ENCODE peak calls at places on chromosomes 6 and 20, in ten cellular contexts. One of them, this sample, is unnamed.

GRCh38 chr20:37308098-37309050 is 18.9 kb downstream of the MANBAL start:
- DNase-seq in vagina: no peak
- DNase-seq in mammary epithelial cell: peak
- DNase-seq in neural progenitor cell: no peak
- DNase-seq in naive thymus-derived CD4-positive, alpha-beta T cell: no peak
- DNase-seq in right atrium auricular region: no peak
- DNase-seq in hepatocyte: peak
- DNase-seq in right cardiac atrium: peak
- DNase-seq in H9: no peak
- DNase-seq in prostate gland: no peak
- DNase-seq in this sample: no peak

GRCh38 chr20:17868700-17869231 is 99.8 kb downstream of the SNX5 start:
- DNase-seq in naive thymus-derived CD4-positive, alpha-beta T cell: no peak
- DNase-seq in mammary epithelial cell: no peak
- DNase-seq in neural progenitor cell: no peak
- DNase-seq in vagina: no peak
- DNase-seq in hepatocyte: no peak
- DNase-seq in right atrium auricular region: no peak
- DNase-seq in H9: no peak
- DNase-seq in right cardiac atrium: no peak
- DNase-seq in prostate gland: no peak
- DNase-seq in this sample: no peak

GRCh38 chr6:41286544-41287346 is at the start of gene TREM1:
- DNase-seq in naive thymus-derived CD4-positive, alpha-beta T cell: no peak
- DNase-seq in mammary epithelial cell: peak
- DNase-seq in neural progenitor cell: no peak
- DNase-seq in H9: no peak
- DNase-seq in vagina: no peak
- DNase-seq in hepatocyte: peak
- DNase-seq in right atrium auricular region: peak
- DNase-seq in prostate gland: no peak
- DNase-seq in right cardiac atrium: peak
- DNase-seq in this sample: peak

GRCh38 chr6:163328411-163328810 is 86.1 kb upstream of the QKI start:
- DNase-seq in vagina: no peak
- DNase-seq in right cardiac atrium: no peak
- DNase-seq in right atrium auricular region: no peak
- DNase-seq in neural progenitor cell: no peak
- DNase-seq in mammary epithelial cell: no peak
- DNase-seq in prostate gland: no peak
- DNase-seq in hepatocyte: no peak
- DNase-seq in naive thymus-derived CD4-positive, alpha-beta T cell: no peak
- DNase-seq in H9: no peak
- DNase-seq in this sample: no peak

GRCh38 chr6:139418426-139419132 is 44.1 kb upstream of the CITED2 start:
- DNase-seq in right atrium auricular region: no peak
- DNase-seq in prostate gland: no peak
- DNase-seq in neural progenitor cell: no peak
- DNase-seq in vagina: no peak
- DNase-seq in naive thymus-derived CD4-positive, alpha-beta T cell: no peak
- DNase-seq in right cardiac atrium: no peak
- DNase-seq in hepatocyte: no peak
- DNase-seq in mammary epithelial cell: no peak
- DNase-seq in H9: no peak
- DNase-seq in this sample: no peak

GRCh38 chr6:146336200-146336599 is 207.4 kb upstream of the RAB32 start:
- DNase-seq in mammary epithelial cell: no peak
- DNase-seq in neural progenitor cell: no peak
- DNase-seq in prostate gland: no peak
- DNase-seq in vagina: no peak
- DNase-seq in H9: no peak
- DNase-seq in hepatocyte: no peak
- DNase-seq in right cardiac atrium: no peak
- DNase-seq in naive thymus-derived CD4-positive, alpha-beta T cell: no peak
- DNase-seq in right atrium auricular region: no peak
- DNase-seq in this sample: no peak

GRCh38 chr20:1186367-1186991 is 1.7 kb upstream of the TMEM74B start:
- DNase-seq in mammary epithelial cell: no peak
- DNase-seq in neural progenitor cell: no peak
- DNase-seq in hepatocyte: no peak
- DNase-seq in right atrium auricular region: no peak
- DNase-seq in right cardiac atrium: no peak
- DNase-seq in naive thymus-derived CD4-positive, alpha-beta T cell: no peak
- DNase-seq in H9: peak
- DNase-seq in prostate gland: no peak
- DNase-seq in vagina: no peak
- DNase-seq in this sample: no peak

GRCh38 chr6:3751019-3751729 is at the start of gene PXDC1:
- DNase-seq in naive thymus-derived CD4-positive, alpha-beta T cell: peak
- DNase-seq in vagina: no peak
- DNase-seq in right atrium auricular region: no peak
- DNase-seq in hepatocyte: peak
- DNase-seq in mammary epithelial cell: peak
- DNase-seq in H9: peak
- DNase-seq in prostate gland: no peak
- DNase-seq in right cardiac atrium: no peak
- DNase-seq in neural progenitor cell: peak
- DNase-seq in this sample: no peak

GRCh38 chr6:12065321-12066140 is 53.4 kb downstream of the HIVEP1 start:
- DNase-seq in right atrium auricular region: no peak
- DNase-seq in neural progenitor cell: no peak
- DNase-seq in prostate gland: no peak
- DNase-seq in right cardiac atrium: no peak
- DNase-seq in mammary epithelial cell: no peak
- DNase-seq in H9: no peak
- DNase-seq in naive thymus-derived CD4-positive, alpha-beta T cell: no peak
- DNase-seq in hepatocyte: no peak
- DNase-seq in vagina: no peak
- DNase-seq in this sample: no peak

GRCh38 chr6:28585335-28585734 is 59.7 kb downstream of the GPX5 start:
- DNase-seq in H9: no peak
- DNase-seq in naive thymus-derived CD4-positive, alpha-beta T cell: no peak
- DNase-seq in right cardiac atrium: no peak
- DNase-seq in right atrium auricular region: no peak
- DNase-seq in mammary epithelial cell: peak
- DNase-seq in vagina: no peak
- DNase-seq in hepatocyte: peak
- DNase-seq in neural progenitor cell: no peak
- DNase-seq in prostate gland: no peak
- DNase-seq in this sample: peak

GRCh38 chr6:1569377-1569776 is 40.3 kb upstream of the FOXC1 start:
- DNase-seq in vagina: no peak
- DNase-seq in mammary epithelial cell: no peak
- DNase-seq in right cardiac atrium: no peak
- DNase-seq in H9: no peak
- DNase-seq in prostate gland: no peak
- DNase-seq in neural progenitor cell: no peak
- DNase-seq in naive thymus-derived CD4-positive, alpha-beta T cell: no peak
- DNase-seq in hepatocyte: no peak
- DNase-seq in right atrium auricular region: no peak
- DNase-seq in this sample: no peak

GRCh38 chr6:127776320-127776719 is 124.5 kb downstream of the THEMIS start:
- DNase-seq in right cardiac atrium: no peak
- DNase-seq in naive thymus-derived CD4-positive, alpha-beta T cell: no peak
- DNase-seq in H9: peak
- DNase-seq in prostate gland: no peak
- DNase-seq in hepatocyte: no peak
- DNase-seq in right atrium auricular region: no peak
- DNase-seq in vagina: no peak
- DNase-seq in mammary epithelial cell: no peak
- DNase-seq in neural progenitor cell: no peak
- DNase-seq in this sample: no peak

GRCh38 chr6:45532626-45533258 is 155.0 kb upstream of the SUPT3H start:
- DNase-seq in naive thymus-derived CD4-positive, alpha-beta T cell: no peak
- DNase-seq in right cardiac atrium: no peak
- DNase-seq in right atrium auricular region: no peak
- DNase-seq in mammary epithelial cell: no peak
- DNase-seq in neural progenitor cell: no peak
- DNase-seq in vagina: no peak
- DNase-seq in prostate gland: no peak
- DNase-seq in H9: no peak
- DNase-seq in hepatocyte: no peak
- DNase-seq in this sample: peak

GRCh38 chr6:124783344-124783743 is 178.9 kb upstream of the RNF217 start:
- DNase-seq in naive thymus-derived CD4-positive, alpha-beta T cell: no peak
- DNase-seq in prostate gland: no peak
- DNase-seq in hepatocyte: no peak
- DNase-seq in mammary epithelial cell: no peak
- DNase-seq in neural progenitor cell: no peak
- DNase-seq in right cardiac atrium: no peak
- DNase-seq in vagina: no peak
- DNase-seq in H9: no peak
- DNase-seq in right atrium auricular region: no peak
- DNase-seq in this sample: no peak
- H3K27ac ChIP-seq in naive thymus-derived CD4-positive, alpha-beta T cell: no peak
- H3K27ac ChIP-seq in prostate gland: no peak
- H3K27ac ChIP-seq in hepatocyte: no peak
- H3K27ac ChIP-seq in mammary epithelial cell: no peak
- H3K27ac ChIP-seq in neural progenitor cell: no peak
- H3K27ac ChIP-seq in right cardiac atrium: no peak
- H3K27ac ChIP-seq in vagina: no peak
- H3K27ac ChIP-seq in H9: no peak
- H3K27ac ChIP-seq in right atrium auricular region: no peak
- H3K27ac ChIP-seq in this sample: no peak

GRCh38 chr20:63241272-63241671 is 5.6 kb downstream of the BIRC7 start:
- DNase-seq in mammary epithelial cell: no peak
- DNase-seq in vagina: no peak
- DNase-seq in H9: no peak
- DNase-seq in neural progenitor cell: no peak
- DNase-seq in prostate gland: no peak
- DNase-seq in naive thymus-derived CD4-positive, alpha-beta T cell: no peak
- DNase-seq in hepatocyte: no peak
- DNase-seq in right cardiac atrium: no peak
- DNase-seq in right atrium auricular region: no peak
- DNase-seq in this sample: no peak
- H3K27ac ChIP-seq in mammary epithelial cell: no peak
- H3K27ac ChIP-seq in vagina: no peak
- H3K27ac ChIP-seq in H9: no peak
- H3K27ac ChIP-seq in neural progenitor cell: no peak
- H3K27ac ChIP-seq in prostate gland: no peak
- H3K27ac ChIP-seq in naive thymus-derived CD4-positive, alpha-beta T cell: no peak
- H3K27ac ChIP-seq in hepatocyte: no peak
- H3K27ac ChIP-seq in right cardiac atrium: no peak
- H3K27ac ChIP-seq in right atrium auricular region: no peak
- H3K27ac ChIP-seq in this sample: no peak

DNA sequence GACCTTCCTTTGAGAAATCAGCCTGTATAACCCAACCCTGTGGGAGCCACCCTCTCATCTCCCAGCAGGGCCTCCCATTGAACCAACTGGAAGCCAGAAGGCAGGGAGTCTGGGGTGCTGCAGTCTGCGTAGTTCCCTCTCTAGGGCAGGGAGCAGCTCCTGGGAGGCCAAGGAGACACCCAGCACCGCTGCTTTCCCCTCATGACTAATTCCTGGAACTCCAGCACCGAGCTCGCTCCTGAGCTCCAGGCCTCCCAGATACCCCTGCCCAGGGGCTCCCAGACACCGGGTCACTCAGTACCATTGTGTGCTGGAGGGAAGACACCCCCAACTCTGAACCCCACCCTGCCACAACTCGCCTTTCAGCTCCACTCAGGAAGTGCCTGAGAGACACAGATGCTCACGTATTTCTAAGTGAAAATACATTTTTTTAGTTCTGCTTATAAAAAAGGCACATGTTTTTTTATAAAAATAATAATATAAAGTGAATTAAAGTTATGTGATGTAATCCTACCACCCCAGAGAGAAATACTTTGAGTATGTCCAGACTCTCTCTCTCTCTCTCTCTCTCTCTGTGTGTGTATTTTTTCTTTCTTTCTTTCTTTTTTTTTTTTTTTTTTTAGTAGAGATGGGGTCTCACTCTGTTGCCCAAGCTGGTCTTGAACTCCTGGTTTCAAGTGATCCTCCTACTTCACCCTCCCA is 17.5 kb downstream of the PIM1 start:
- DNase-seq in right atrium auricular region: no peak
- DNase-seq in vagina: no peak
- DNase-seq in naive thymus-derived CD4-positive, alpha-beta T cell: peak
- DNase-seq in neural progenitor cell: no peak
- DNase-seq in H9: no peak
- DNase-seq in hepatocyte: no peak
- DNase-seq in prostate gland: no peak
- DNase-seq in right cardiac atrium: no peak
- DNase-seq in mammary epithelial cell: no peak
- DNase-seq in this sample: no peak
- H3K27ac ChIP-seq in right atrium auricular region: no peak
- H3K27ac ChIP-seq in vagina: no peak
- H3K27ac ChIP-seq in naive thymus-derived CD4-positive, alpha-beta T cell: peak
- H3K27ac ChIP-seq in neural progenitor cell: no peak
- H3K27ac ChIP-seq in H9: no peak
- H3K27ac ChIP-seq in hepatocyte: no peak
- H3K27ac ChIP-seq in prostate gland: no peak
- H3K27ac ChIP-seq in right cardiac atrium: no peak
- H3K27ac ChIP-seq in mammary epithelial cell: no peak
- H3K27ac ChIP-seq in this sample: no peak

GRCh38 chr6:132131351-132131750 is 180.2 kb upstream of the CCN2 start:
- DNase-seq in right cardiac atrium: no peak
- DNase-seq in right atrium auricular region: no peak
- DNase-seq in prostate gland: no peak
- DNase-seq in naive thymus-derived CD4-positive, alpha-beta T cell: no peak
- DNase-seq in mammary epithelial cell: no peak
- DNase-seq in neural progenitor cell: no peak
- DNase-seq in H9: no peak
- DNase-seq in vagina: no peak
- DNase-seq in hepatocyte: no peak
- DNase-seq in this sample: no peak

GRCh38 chr6:132130530-132131298 is 179.5 kb upstream of the CCN2 start:
- DNase-seq in neural progenitor cell: no peak
- DNase-seq in prostate gland: peak
- DNase-seq in H9: no peak
- DNase-seq in vagina: no peak
- DNase-seq in hepatocyte: no peak
- DNase-seq in mammary epithelial cell: no peak
- DNase-seq in right cardiac atrium: peak
- DNase-seq in right atrium auricular region: peak
- DNase-seq in naive thymus-derived CD4-positive, alpha-beta T cell: no peak
- DNase-seq in this sample: peak

GRCh38 chr6:132132420-132132819 is 181.2 kb upstream of the CCN2 start:
- DNase-seq in vagina: no peak
- DNase-seq in right cardiac atrium: no peak
- DNase-seq in naive thymus-derived CD4-positive, alpha-beta T cell: no peak
- DNase-seq in hepatocyte: no peak
- DNase-seq in prostate gland: no peak
- DNase-seq in mammary epithelial cell: no peak
- DNase-seq in H9: no peak
- DNase-seq in right atrium auricular region: no peak
- DNase-seq in neural progenitor cell: peak
- DNase-seq in this sample: peak

GRCh38 chr6:132132911-132133639 is 181.9 kb upstream of the CCN2 start:
- DNase-seq in H9: no peak
- DNase-seq in neural progenitor cell: no peak
- DNase-seq in naive thymus-derived CD4-positive, alpha-beta T cell: no peak
- DNase-seq in mammary epithelial cell: peak
- DNase-seq in right atrium auricular region: no peak
- DNase-seq in right cardiac atrium: no peak
- DNase-seq in prostate gland: no peak
- DNase-seq in vagina: no peak
- DNase-seq in hepatocyte: no peak
- DNase-seq in this sample: peak

DNA sequence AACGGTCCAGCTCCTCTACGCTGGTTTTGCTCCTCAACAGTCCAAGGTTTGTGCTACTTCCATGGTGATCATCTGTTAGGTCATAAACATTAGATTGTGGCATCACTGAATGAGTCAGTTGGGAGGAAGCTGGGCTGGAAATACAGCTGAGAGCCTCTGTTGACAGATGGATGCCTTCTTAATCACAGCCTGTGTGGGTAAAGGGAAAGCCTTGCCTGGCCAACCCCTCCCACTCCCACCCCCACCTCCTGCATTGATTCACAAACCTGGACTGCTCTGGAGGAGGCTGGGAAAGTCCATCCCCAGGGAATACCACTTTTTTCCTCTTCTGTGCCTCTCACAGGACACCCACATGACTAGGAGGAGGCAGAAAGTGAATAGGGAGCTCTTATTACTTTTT is 180.6 kb upstream of the CCN2 start:
- DNase-seq in hepatocyte: peak
- DNase-seq in neural progenitor cell: peak
- DNase-seq in right cardiac atrium: peak
- DNase-seq in prostate gland: no peak
- DNase-seq in H9: no peak
- DNase-seq in vagina: no peak
- DNase-seq in mammary epithelial cell: peak
- DNase-seq in naive thymus-derived CD4-positive, alpha-beta T cell: no peak
- DNase-seq in right atrium auricular region: peak
- DNase-seq in this sample: peak
- H3K27ac ChIP-seq in hepatocyte: peak
- H3K27ac ChIP-seq in neural progenitor cell: no peak
- H3K27ac ChIP-seq in right cardiac atrium: peak
- H3K27ac ChIP-seq in prostate gland: peak
- H3K27ac ChIP-seq in H9: no peak
- H3K27ac ChIP-seq in vagina: peak
- H3K27ac ChIP-seq in mammary epithelial cell: peak
- H3K27ac ChIP-seq in naive thymus-derived CD4-positive, alpha-beta T cell: no peak
- H3K27ac ChIP-seq in right atrium auricular region: peak
- H3K27ac ChIP-seq in this sample: peak